ENCODE peak calls at places on chromosomes 2 and 18, in seven cellular contexts. N, D, B, W, Z, X and J are unnamed samples.

GRCh38 chr2:135103843-135104242 is 51.8 kb downstream of the RAB3GAP1 start:
- DNase-seq in N (no peak), D (no peak), B (no peak), W (no peak), Z (no peak), X (no peak), J (no peak)

GRCh38 chr2:50225021-50225928 is 806.7 kb downstream of the NRXN1 start:
- DNase-seq in N (no peak), D (no peak), B (no peak), W (no peak), Z (no peak), X (no peak), J (no peak)

GRCh38 chr2:74387346-74387745 is 7.2 kb upstream of the DCTN1 start:
- DNase-seq in N (no peak), D (no peak), B (no peak), W (no peak), Z (no peak), X (no peak), J (no peak)

GRCh38 chr2:146324954-146325353 is 1519.9 kb upstream of the ACVR2A start:
- DNase-seq in N (no peak), D (no peak), B (no peak), W (no peak), Z (no peak), X (no peak), J (no peak)

GRCh38 chr18:34075963-34076860 is 148.5 kb downstream of the NOL4 start:
- DNase-seq in N (no peak), D (no peak), B (no peak), W (no peak), Z (no peak), X (no peak), J (no peak)

GRCh38 chr18:2981212-2981728 is 31.7 kb downstream of the LPIN2 start:
- DNase-seq in N (peak; percentile 92), D (no peak), B (no peak), W (no peak), Z (no peak), X (no peak), J (no peak)

GRCh38 chr2:230308402-230309000 is 18.5 kb upstream of the SP140L start:
- DNase-seq in N (no peak), D (no peak), B (no peak), W (no peak), Z (no peak), X (no peak), J (no peak)

GRCh38 chr2:196758474-196759377 is 40.8 kb downstream of the GTF3C3 start:
- DNase-seq in N (no peak), D (peak; percentile 11), B (no peak), W (no peak), Z (no peak), X (no peak), J (no peak)

GRCh38 chr2:43818761-43819160 is 19.9 kb downstream of the ABCG5 start:
- DNase-seq in N (no peak), D (no peak), B (no peak), W (no peak), Z (peak; percentile 91), X (no peak), J (no peak)

GRCh38 chr2:122390406-122390805 is 635.0 kb downstream of the TSN start:
- DNase-seq in N (peak; percentile 52), D (no peak), B (no peak), W (no peak), Z (peak; percentile 32), X (no peak), J (no peak)

GRCh38 chr2:147845608-147846002 is 776 bp downstream of the ACVR2A start:
- DNase-seq in N (no peak), D (no peak), B (no peak), W (no peak), Z (no peak), X (no peak), J (no peak)

GRCh38 chr18:55253814-55254213 is 294.6 kb upstream of the CCDC68 start:
- DNase-seq in N (no peak), D (no peak), B (no peak), W (no peak), Z (no peak), X (no peak), J (no peak)

GRCh38 chr2:239443666-239444567 is 43.1 kb upstream of the HDAC4 start:
- DNase-seq in N (no peak), D (no peak), B (no peak), W (no peak), Z (no peak), X (no peak), J (no peak)

GRCh38 chr2:127969455-127969854 is 58.4 kb downstream of the SAP130 start:
- DNase-seq in N (no peak), D (no peak), B (no peak), W (no peak), Z (no peak), X (no peak), J (no peak)

GRCh38 chr2:149040451-149040850 is 2.0 kb downstream of the LYPD6B start:
- DNase-seq in N (no peak), D (peak; percentile 75), B (no peak), W (no peak), Z (no peak), X (peak; percentile 72), J (peak; percentile 65)

GRCh38 chr2:184540246-184540789 is 58.0 kb upstream of the ZNF804A start:
- DNase-seq in N (no peak), D (no peak), B (no peak), W (no peak), Z (no peak), X (no peak), J (no peak)

GRCh38 chr2:32632089-32632488 is 4.2 kb downstream of the TTC27 start:
- DNase-seq in N (peak; percentile 7), D (no peak), B (no peak), W (no peak), Z (no peak), X (peak; percentile 20), J (no peak)